ENCODE peak calls at places on chromosomes 12 and 14, in four cellular contexts. F is left lung, R is mammary epithelial cell, A is substantia nigra. J is an unnamed sample.

GRCh38 chr14:58491593-58491992 is 64.1 kb downstream of the KIAA0586 start:
- DNase-seq in F (no peak), R (no peak), A (no peak), J (no peak)

GRCh38 chr14:54686219-54686870 is 119.4 kb downstream of the SAMD4A start:
- DNase-seq in F (no peak), R (no peak), A (peak), J (no peak)

GRCh38 chr14:89466939-89467338 is 49.9 kb upstream of the FOXN3 start:
- DNase-seq in F (no peak), R (no peak), A (no peak), J (no peak)

GRCh38 chr14:61765225-61765943 is 3.2 kb downstream of the SNAPC1 start:
- DNase-seq in F (no peak), R (no peak), A (no peak), J (no peak)

GRCh38 chr14:27123162-27123561 is 525.3 kb upstream of the NOVA1 start:
- DNase-seq in F (no peak), R (no peak), A (no peak), J (no peak)

GRCh38 chr14:75482366-75482765 is 39.9 kb upstream of the BATF start:
- DNase-seq in F (no peak), R (no peak), A (no peak), J (no peak)

GRCh38 chr12:118120579-118121363 is 15.2 kb upstream of the PEBP1 start:
- DNase-seq in F (peak), R (peak), A (peak), J (peak)

GRCh38 chr14:86897704-86898513 is 1095.1 kb downstream of the GALC start:
- DNase-seq in F (no peak), R (no peak), A (no peak), J (no peak)

GRCh38 chr14:95683793-95684192 is 2.4 kb upstream of the TCL1B start:
- DNase-seq in F (no peak), R (no peak), A (no peak), J (no peak)

GRCh38 chr14:101360045-101360931 is 201.0 kb upstream of the DIO3 start:
- DNase-seq in F (no peak), R (no peak), A (no peak), J (no peak)

GRCh38 chr14:37034410-37035285 is 137.8 kb downstream of the SLC25A21 start:
- DNase-seq in F (no peak), R (peak), A (no peak), J (no peak)

GRCh38 chr12:68958337-68958736 is 25.4 kb upstream of the CPM start:
- DNase-seq in F (no peak), R (no peak), A (no peak), J (no peak)

GRCh38 chr12:2383276-2384028 is 330.7 kb downstream of the CACNA1C start:
- DNase-seq in F (peak), R (no peak), A (no peak), J (no peak)

GRCh38 chr12:2384029-2384386 is 331.2 kb downstream of the CACNA1C start:
- DNase-seq in F (no peak), R (no peak), A (no peak), J (no peak)

GRCh38 chr12:2384533-2385328 is 331.9 kb downstream of the CACNA1C start:
- DNase-seq in F (no peak), R (no peak), A (no peak), J (no peak)

GRCh38 chr12:2385529-2385928 is 332.7 kb downstream of the CACNA1C start:
- DNase-seq in F (no peak), R (no peak), A (no peak), J (no peak)

GRCh38 chr12:2382391-2383155 is 329.8 kb downstream of the CACNA1C start:
- DNase-seq in F (no peak), R (no peak), A (no peak), J (no peak)
- H3K27ac ChIP-seq in F (no peak), R (no peak), A (no peak), J (no peak)

GRCh38 chr12:110688446-110689001 is 391 bp downstream of the HVCN1 start:
- DNase-seq in F (no peak), R (no peak), A (no peak), J (no peak)

GRCh38 chr12:110686294-110686903 is 2.5 kb downstream of the HVCN1 start:
- DNase-seq in F (no peak), R (no peak), A (no peak), J (no peak)

GRCh38 chr12:110689002-110689600 is at the start of gene HVCN1:
- DNase-seq in F (peak), R (no peak), A (peak), J (peak)

GRCh38 chr12:110687770-110688169 is 1.1 kb downstream of the HVCN1 start:
- DNase-seq in F (no peak), R (no peak), A (no peak), J (no peak)

GRCh38 chr12:110689601-110690430 is 901 bp upstream of the HVCN1 start:
- DNase-seq in F (no peak), R (no peak), A (peak), J (no peak)
- H3K27ac ChIP-seq in F (peak), R (no peak), A (peak), J (peak)

DNA sequence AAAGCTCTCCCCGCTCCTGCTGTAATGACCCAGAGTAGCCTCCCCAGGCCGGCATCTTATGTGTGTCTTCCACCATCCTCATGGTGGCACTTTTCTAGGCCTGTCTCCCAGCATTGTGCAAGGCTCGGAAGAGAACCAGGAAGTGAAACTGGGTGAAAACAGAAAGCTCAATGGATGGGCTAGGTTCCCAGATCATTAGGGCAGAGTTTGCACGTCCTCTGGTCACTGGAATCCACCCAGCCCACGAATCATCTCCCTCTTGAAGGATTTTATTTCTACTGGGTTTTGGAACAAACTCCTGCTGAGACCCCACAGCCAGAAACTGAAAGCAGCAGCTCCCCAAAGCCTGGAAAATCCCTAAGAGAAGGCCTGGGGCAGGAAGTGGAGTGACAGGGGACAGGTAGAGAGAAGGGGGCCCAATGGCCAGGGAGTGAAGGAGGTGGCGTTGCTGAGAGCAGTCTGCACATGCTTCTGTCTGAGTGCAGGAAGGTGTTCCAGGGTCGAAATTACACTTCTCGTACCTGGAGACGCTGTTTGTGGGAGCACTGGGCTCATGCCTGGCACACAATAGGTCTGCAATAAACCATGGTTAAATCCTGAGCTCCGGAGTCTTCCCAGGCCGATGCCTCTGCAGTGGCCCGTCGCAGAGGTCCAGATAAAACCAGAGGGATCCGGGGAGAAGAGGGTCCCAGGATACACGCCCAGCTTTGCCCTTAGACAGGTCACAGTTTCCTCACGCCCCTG is 15.6 kb downstream of the ACVRL1 start:
- DNase-seq in F (peak), R (no peak), A (peak), J (peak)
- H3K27ac ChIP-seq in F (peak), R (no peak), A (peak), J (peak)

GRCh38 chr12:52032431-52032796 is 18.8 kb upstream of the NR4A1 start:
- DNase-seq in F (peak), R (peak), A (peak), J (peak)

GRCh38 chr12:52033506-52034258 is 17.6 kb upstream of the NR4A1 start:
- DNase-seq in F (no peak), R (no peak), A (no peak), J (no peak)

GRCh38 chr12:52029686-52030085 is 21.6 kb upstream of the NR4A1 start:
- DNase-seq in F (peak), R (peak), A (no peak), J (no peak)

GRCh38 chr12:52035926-52036325 is 15.3 kb upstream of the NR4A1 start:
- DNase-seq in F (no peak), R (no peak), A (no peak), J (no peak)

DNA sequence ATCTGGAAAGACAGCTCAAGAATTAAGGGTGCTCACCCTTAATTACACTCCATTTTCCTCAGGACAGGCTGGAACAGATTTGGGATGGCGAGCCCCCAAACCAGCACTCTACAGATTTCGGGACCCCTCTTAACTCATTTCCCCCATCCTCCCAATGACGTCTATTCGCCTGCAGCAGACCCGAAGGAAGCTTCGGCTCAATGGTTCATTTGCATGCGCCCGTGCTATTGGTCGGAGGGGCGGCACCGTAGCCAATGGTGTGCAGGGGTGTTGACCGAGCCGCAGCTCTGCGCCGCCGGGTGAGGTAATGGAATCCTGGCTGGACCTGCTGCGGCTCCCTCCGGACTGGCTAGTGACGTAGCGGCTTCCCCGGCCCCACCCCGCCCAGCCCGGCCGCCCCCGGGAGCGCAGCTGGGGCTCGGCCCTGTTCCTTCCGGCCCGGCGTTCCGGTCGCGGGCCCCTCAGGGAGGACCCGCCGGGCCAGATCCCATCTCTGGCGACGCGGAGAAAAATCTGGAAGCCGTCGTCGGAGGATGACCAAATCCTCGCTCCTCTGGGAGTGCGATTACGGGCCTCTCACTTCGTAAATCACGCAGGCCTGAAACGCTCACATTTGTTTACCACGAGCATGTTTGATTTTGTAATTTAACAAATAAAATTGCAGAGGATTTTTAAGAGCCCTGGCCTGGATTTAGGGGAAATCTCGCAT is 18.3 kb upstream of the NR4A1 start:
- DNase-seq in F (peak), R (peak), A (peak), J (peak)
- H3K27ac ChIP-seq in F (peak), R (peak), A (peak), J (peak)

DNA sequence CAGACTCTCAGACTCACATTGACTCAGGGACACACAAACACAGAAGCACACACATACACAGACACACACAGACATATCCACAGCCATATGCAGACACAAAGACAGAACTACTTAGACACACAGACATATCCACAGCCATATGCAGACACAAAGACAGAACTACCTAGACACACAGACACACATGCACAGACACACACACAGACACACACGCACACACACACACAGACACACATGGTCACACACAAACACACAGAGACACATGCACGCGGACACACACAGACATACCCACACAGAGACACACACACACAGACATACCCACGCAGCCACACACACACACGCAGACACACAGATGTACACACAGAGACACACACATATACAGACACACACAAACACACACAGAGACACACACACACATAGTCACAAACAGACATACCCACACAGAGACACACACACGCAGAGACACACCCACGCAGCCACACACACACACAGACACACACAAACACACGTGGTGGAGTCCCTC is 25.7 kb downstream of the SERPINA1 start:
- DNase-seq in F (no peak), R (no peak), A (no peak), J (no peak)
- H3K27ac ChIP-seq in F (no peak), R (no peak), A (no peak), J (no peak)

GRCh38 chr14:36022765-36023415 is 153.6 kb downstream of the PTCSC3 start:
- DNase-seq in F (no peak), R (no peak), A (no peak), J (no peak)

GRCh38 chr14:36021030-36021422 is 155.5 kb downstream of the PTCSC3 start:
- DNase-seq in F (no peak), R (no peak), A (no peak), J (no peak)

GRCh38 chr14:36020120-36021029 is 156.1 kb downstream of the PTCSC3 start:
- DNase-seq in F (no peak), R (no peak), A (no peak), J (no peak)

GRCh38 chr14:36021926-36022325 is 154.6 kb downstream of the PTCSC3 start:
- DNase-seq in F (no peak), R (no peak), A (no peak), J (no peak)

GRCh38 chr14:36019126-36019525 is 157.4 kb downstream of the PTCSC3 start:
- DNase-seq in F (no peak), R (no peak), A (no peak), J (no peak)
- H3K27ac ChIP-seq in F (no peak), R (no peak), A (peak), J (no peak)